ENCODE peak calls at places on chromosomes 12 and 14, in seven cellular contexts. X is SHP77, B is omental fat pad, L is non-pigmented ciliary epithelial cell, N is uterus, Q is anterior cingulate cortex, W is NCI-H146. O is an unnamed sample.

GRCh38 chr12:53062977-53063707 is 13.3 kb downstream of the TNS2 start:
- DNase-seq in X (no peak), B (no peak), L (no peak), N (no peak), Q (no peak), W (no peak), O (no peak)

GRCh38 chr14:92877757-92878431 is 45.1 kb upstream of the CHGA start:
- DNase-seq in X (peak; percentile 33), B (no peak), L (no peak), N (peak; percentile 53), Q (no peak), W (peak; percentile 77), O (no peak)

GRCh38 chr12:40086471-40086870 is 19.4 kb downstream of the SLC2A13 start:
- DNase-seq in X (no peak), B (no peak), L (no peak), N (no peak), Q (no peak), W (no peak), O (no peak)

GRCh38 chr12:6551063-6551461 is 4.8 kb downstream of the IFFO1 start:
- DNase-seq in X (no peak), B (no peak), L (no peak), N (no peak), Q (peak; percentile 56), W (no peak), O (no peak)

GRCh38 chr14:23300687-23301223 is 1.9 kb downstream of the PPP1R3E start:
- DNase-seq in X (no peak), B (no peak), L (no peak), N (peak; percentile 52), Q (no peak), W (peak; percentile 36), O (no peak)

GRCh38 chr12:16674885-16675284 is 68.9 kb upstream of the LMO3 start:
- DNase-seq in X (no peak), B (no peak), L (no peak), N (no peak), Q (no peak), W (no peak), O (no peak)

GRCh38 chr12:94245984-94246383 is 97.6 kb downstream of the PLXNC1 start:
- DNase-seq in X (no peak), B (no peak), L (no peak), N (no peak), Q (no peak), W (no peak), O (no peak)

GRCh38 chr12:46888568-46888967 is 62.8 kb upstream of the SLC38A4 start:
- DNase-seq in X (no peak), B (no peak), L (no peak), N (no peak), Q (no peak), W (no peak), O (no peak)

O was measured in NCI-H187.